ENCODE peak calls at places on chromosomes 2 and 18, in six cellular contexts. K is Peyer's patch, U is HepG2, F is heart left ventricle, B is stomach, O is transverse colon. W is an unnamed sample.

GRCh38 chr2:229810786-229811185 is 96.4 kb upstream of the DNER start:
- DNase-seq in K (no peak), U (no peak), F (no peak), B (no peak), O (no peak), W (no peak)

GRCh38 chr2:172373761-172374160 is 53.6 kb upstream of the ITGA6 start:
- DNase-seq in K (no peak), U (no peak), F (no peak), B (no peak), O (no peak), W (no peak)

GRCh38 chr2:20682166-20682565 is 15.2 kb downstream of the GDF7 start:
- DNase-seq in K (peak; percentile 40), U (peak; percentile 47), F (no peak), B (no peak), O (no peak), W (no peak)

GRCh38 chr2:12325806-12326205 is 390.9 kb upstream of the TRIB2 start:
- DNase-seq in K (no peak), U (no peak), F (no peak), B (peak; percentile 53), O (no peak), W (no peak)

GRCh38 chr18:32378705-32379104 is 92.0 kb downstream of the GAREM1 start:
- DNase-seq in K (no peak), U (peak; percentile 66), F (no peak), B (peak; percentile 75), O (no peak), W (no peak)

GRCh38 chr2:165007162-165007744 is 51.9 kb upstream of the SLC38A11 start:
- DNase-seq in K (no peak), U (no peak), F (no peak), B (no peak), O (no peak), W (no peak)

GRCh38 chr2:33588246-33588645 is 10.9 kb downstream of the FAM98A start:
- DNase-seq in K (no peak), U (no peak), F (no peak), B (no peak), O (no peak), W (no peak)

GRCh38 chr2:144942516-144943256 is 422.8 kb upstream of the ZEB2 start:
- DNase-seq in K (peak; percentile 61), U (no peak), F (no peak), B (no peak), O (peak; percentile 78), W (no peak)

GRCh38 chr2:38279201-38279600 is 97.9 kb downstream of the ATL2 start:
- DNase-seq in K (no peak), U (no peak), F (no peak), B (no peak), O (no peak), W (no peak)

GRCh38 chr2:182066439-182067061 is 80.9 kb downstream of the PPP1R1C start:
- DNase-seq in K (no peak), U (no peak), F (no peak), B (no peak), O (no peak), W (no peak)

GRCh38 chr2:85933753-85934594 is 45.2 kb upstream of the ST3GAL5 start:
- DNase-seq in K (no peak), U (no peak), F (no peak), B (no peak), O (no peak), W (no peak)

GRCh38 chr2:216108310-216108966 is 710 bp upstream of the XRCC5 start:
- DNase-seq in K (no peak), U (peak; percentile 32), F (no peak), B (no peak), O (no peak), W (no peak)

GRCh38 chr2:94861308-94862152 is 9.7 kb upstream of the TEKT4 start:
- DNase-seq in K (peak; percentile 42), U (no peak), F (peak; percentile 53), B (no peak), O (no peak), W (no peak)

GRCh38 chr18:12079504-12080237 is 14.0 kb upstream of the ANKRD62 start:
- DNase-seq in K (no peak), U (peak; percentile 57), F (peak; percentile 67), B (no peak), O (no peak), W (peak; percentile 52)

GRCh38 chr2:200127852-200128251 is 172.5 kb downstream of the MAIP1 start:
- DNase-seq in K (no peak), U (peak; percentile 68), F (no peak), B (no peak), O (no peak), W (no peak)

GRCh38 chr2:190781604-190782198 is 98.9 kb upstream of the GLS start:
- DNase-seq in K (no peak), U (peak; percentile 65), F (no peak), B (peak; percentile 35), O (peak; percentile 63), W (no peak)

GRCh38 chr2:22854588-22854987 is 530.4 kb upstream of the KLHL29 start:
- DNase-seq in K (no peak), U (no peak), F (no peak), B (no peak), O (no peak), W (no peak)

GRCh38 chr2:109098921-109099273 is 30.1 kb upstream of the SH3RF3 start:
- DNase-seq in K (no peak), U (no peak), F (no peak), B (no peak), O (no peak), W (no peak)

GRCh38 chr2:202237787-202238233 is 587 bp downstream of the SUMO1 start:
- DNase-seq in K (peak; percentile 62), U (peak; percentile 33), F (no peak), B (no peak), O (peak; percentile 21), W (no peak)

GRCh38 chr2:68336192-68336591 is 16.4 kb upstream of the CNRIP1 start:
- DNase-seq in K (no peak), U (no peak), F (no peak), B (no peak), O (no peak), W (no peak)

GRCh38 chr2:239928457-239929350 is 96.4 kb downstream of the NDUFA10 start:
- DNase-seq in K (peak; percentile 37), U (no peak), F (peak; percentile 52), B (peak; percentile 23), O (no peak), W (no peak)

GRCh38 chr2:234469972-234470371 is 26.9 kb downstream of the ARL4C start:
- DNase-seq in K (no peak), U (no peak), F (no peak), B (no peak), O (no peak), W (no peak)

GRCh38 chr2:107511970-107512789 is 314.5 kb upstream of the RGPD4 start:
- DNase-seq in K (no peak), U (no peak), F (no peak), B (no peak), O (no peak), W (no peak)

GRCh38 chr2:144502356-144502755 is 17.6 kb downstream of the ZEB2 start:
- DNase-seq in K (no peak), U (no peak), F (no peak), B (no peak), O (no peak), W (no peak)

GRCh38 chr2:233129351-233129978 is 69.3 kb downstream of the INPP5D start:
- DNase-seq in K (no peak), U (no peak), F (no peak), B (no peak), O (no peak), W (no peak)

GRCh38 chr2:204691911-204692510 is 146.7 kb downstream of the PARD3B start:
- DNase-seq in K (no peak), U (peak; percentile 75), F (no peak), B (peak; percentile 49), O (peak; percentile 39), W (peak; percentile 81)

GRCh38 chr18:66582151-66582550 is 21.7 kb downstream of the CDH19 start:
- DNase-seq in K (no peak), U (no peak), F (no peak), B (no peak), O (no peak), W (no peak)

GRCh38 chr2:109718139-109718538 is 76.0 kb upstream of the RGPD5 start:
- DNase-seq in K (no peak), U (no peak), F (no peak), B (no peak), O (no peak), W (no peak)

GRCh38 chr2:70767094-70767698 is 804 bp downstream of the ADD2 start:
- DNase-seq in K (no peak), U (no peak), F (no peak), B (no peak), O (no peak), W (no peak)

GRCh38 chr2:23900133-23900926 is 26.6 kb downstream of the ATAD2B start:
- DNase-seq in K (no peak), U (no peak), F (no peak), B (no peak), O (peak; percentile 57), W (no peak)

GRCh38 chr2:234243871-234244565 is 193.5 kb downstream of the SPP2 start:
- DNase-seq in K (no peak), U (no peak), F (no peak), B (no peak), O (no peak), W (no peak)

GRCh38 chr2:237487496-237487895 is 445 bp downstream of the MLPH start:
- DNase-seq in K (no peak), U (no peak), F (no peak), B (peak; percentile 60), O (no peak), W (no peak)
- H3K4me1 ChIP-seq in K (peaks cover 23% of the 10 kb centered on the region), U (peaks cover 9% of the 10 kb centered on the region), F (peaks cover 54% of the 10 kb centered on the region), B (peaks cover 18% of the 10 kb centered on the region), O (peaks cover 8% of the 10 kb centered on the region), W (peaks cover 4% of the 10 kb centered on the region)

GRCh38 chr2:105037572-105038382 is at the start of gene MRPS9:
- DNase-seq in K (peak; percentile 100), U (peak; percentile 96), F (peak; percentile 99), B (peak; percentile 99), O (peak; percentile 98), W (peak; percentile 97)
- TF ChIP-seq POLR2A in K (peak; percentile 59), U (peak; percentile 96), F (no peak), B (no peak), O (peak; percentile 64), W (no peak)

GRCh38 chr2:3236300-3236699 is 141.3 kb downstream of the EIPR1 start:
- DNase-seq in K (no peak), U (no peak), F (no peak), B (no peak), O (no peak), W (no peak)
- H3K4me1 ChIP-seq in K (no peaks in the 10 kb centered on the region), U (peaks cover 8% of the 10 kb centered on the region), F (no peaks in the 10 kb centered on the region), B (no peaks in the 10 kb centered on the region), O (no peaks in the 10 kb centered on the region), W (no peaks in the 10 kb centered on the region)

DNA sequence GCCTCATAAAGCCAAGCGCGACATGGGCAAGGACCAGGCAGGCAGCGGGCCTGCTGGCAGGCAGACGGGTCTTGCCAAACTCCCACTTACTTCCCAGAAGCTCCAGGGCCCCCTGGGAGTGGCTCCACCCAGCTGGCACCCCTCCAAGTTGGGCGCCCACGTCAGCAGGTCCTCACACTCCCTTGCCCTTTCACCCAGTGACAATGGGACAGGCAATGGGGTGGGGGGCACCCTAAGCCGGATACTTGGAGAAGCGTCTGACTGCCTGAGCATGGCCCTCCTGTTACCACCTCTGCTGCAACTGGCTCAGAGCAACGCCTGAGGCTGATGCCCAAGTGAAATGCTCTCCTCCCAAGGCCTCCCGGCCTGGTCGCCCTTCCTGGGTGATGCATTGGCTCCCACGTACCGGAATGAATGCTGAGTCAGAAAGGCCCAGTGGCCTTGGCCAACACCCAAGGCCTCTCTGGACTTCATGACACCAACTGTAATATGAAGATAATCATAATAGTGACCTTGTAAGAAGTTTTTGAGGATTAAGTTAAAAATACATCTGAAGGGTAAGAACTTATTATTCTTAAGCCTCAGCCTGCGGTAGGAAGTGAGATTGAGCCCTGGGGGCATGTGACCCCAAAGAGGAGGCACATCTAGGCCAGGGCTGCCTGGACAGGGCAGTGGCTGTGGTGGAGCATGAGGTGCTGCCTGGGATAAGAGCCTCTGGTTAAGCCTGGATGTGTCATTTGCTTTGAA is 31.7 kb downstream of the KCNK3 start:
- DNase-seq in K (no peak), U (peak; percentile 36), F (peak; percentile 83), B (peak; percentile 32), O (peak; percentile 61), W (peak; percentile 89)
- TF ChIP-seq POLR2A in K (no peak), U (no peak), F (no peak), B (no peak), O (no peak), W (no peak)